ENCODE peak calls at places on chromosome 4, in five cellular contexts. One of them, this sample, is unnamed.

GRCh38 chr4:11397146-11397545 is 31.5 kb downstream of the HS3ST1 start:
- DNase-seq in spleen: no peak
- DNase-seq in choroid plexus epithelial cell: no peak
- DNase-seq in GM20000: no peak
- DNase-seq in fibroblast of pulmonary artery: no peak
- DNase-seq in this sample: peak; percentile 39

GRCh38 chr4:150158041-150158440 is 79.8 kb downstream of the DCLK2 start:
- DNase-seq in spleen: no peak
- DNase-seq in choroid plexus epithelial cell: no peak
- DNase-seq in GM20000: no peak
- DNase-seq in fibroblast of pulmonary artery: no peak
- DNase-seq in this sample: no peak

GRCh38 chr4:107579099-107579498 is 140.9 kb downstream of the PAPSS1 start:
- DNase-seq in spleen: no peak
- DNase-seq in choroid plexus epithelial cell: no peak
- DNase-seq in GM20000: no peak
- DNase-seq in fibroblast of pulmonary artery: no peak
- DNase-seq in this sample: no peak

GRCh38 chr4:25863347-25863784 is 578 bp upstream of the SEL1L3 start:
- DNase-seq in spleen: peak; percentile 85
- DNase-seq in choroid plexus epithelial cell: no peak
- DNase-seq in GM20000: peak; percentile 53
- DNase-seq in fibroblast of pulmonary artery: no peak
- DNase-seq in this sample: no peak

GRCh38 chr4:137956256-137956655 is 285.9 kb downstream of the SLC7A11 start:
- DNase-seq in spleen: no peak
- DNase-seq in choroid plexus epithelial cell: peak; percentile 36
- DNase-seq in GM20000: no peak
- DNase-seq in fibroblast of pulmonary artery: peak; percentile 41
- DNase-seq in this sample: no peak

GRCh38 chr4:168923526-168924194 is 86.4 kb downstream of the CBR4 start:
- DNase-seq in spleen: no peak
- DNase-seq in choroid plexus epithelial cell: peak; percentile 92
- DNase-seq in GM20000: peak; percentile 62
- DNase-seq in fibroblast of pulmonary artery: peak; percentile 91
- DNase-seq in this sample: peak; percentile 68

GRCh38 chr4:120924931-120925330 is 2.4 kb upstream of the PRDM5 start:
- DNase-seq in spleen: no peak
- DNase-seq in choroid plexus epithelial cell: no peak
- DNase-seq in GM20000: no peak
- DNase-seq in fibroblast of pulmonary artery: no peak
- DNase-seq in this sample: no peak

GRCh38 chr4:132488555-132488954 is 660.5 kb upstream of the PCDH10 start:
- DNase-seq in spleen: no peak
- DNase-seq in choroid plexus epithelial cell: no peak
- DNase-seq in GM20000: no peak
- DNase-seq in fibroblast of pulmonary artery: no peak
- DNase-seq in this sample: no peak

GRCh38 chr4:6342530-6343293 is 73.1 kb downstream of the WFS1 start:
- DNase-seq in spleen: peak; percentile 30
- DNase-seq in choroid plexus epithelial cell: peak; percentile 17
- DNase-seq in GM20000: no peak
- DNase-seq in fibroblast of pulmonary artery: peak; percentile 35
- DNase-seq in this sample: peak; percentile 87

GRCh38 chr4:163385466-163385865 is 41.8 kb downstream of the NPY5R start:
- DNase-seq in spleen: no peak
- DNase-seq in choroid plexus epithelial cell: no peak
- DNase-seq in GM20000: no peak
- DNase-seq in fibroblast of pulmonary artery: no peak
- DNase-seq in this sample: peak; percentile 24

GRCh38 chr4:13516315-13516860 is 27.9 kb downstream of the NKX3-2 start:
- DNase-seq in spleen: no peak
- DNase-seq in choroid plexus epithelial cell: no peak
- DNase-seq in GM20000: no peak
- DNase-seq in fibroblast of pulmonary artery: no peak
- DNase-seq in this sample: no peak

GRCh38 chr4:117965608-117966007 is 68.7 kb upstream of the NDST3 start:
- DNase-seq in spleen: no peak
- DNase-seq in choroid plexus epithelial cell: no peak
- DNase-seq in GM20000: no peak
- DNase-seq in fibroblast of pulmonary artery: no peak
- DNase-seq in this sample: no peak

GRCh38 chr4:92198711-92199110 is 105.1 kb upstream of the GRID2 start:
- DNase-seq in spleen: no peak
- DNase-seq in choroid plexus epithelial cell: peak; percentile 67
- DNase-seq in GM20000: no peak
- DNase-seq in fibroblast of pulmonary artery: peak; percentile 60
- DNase-seq in this sample: no peak

GRCh38 chr4:189802884-189803283 is 137.8 kb upstream of the FRG1 start:
- DNase-seq in spleen: no peak
- DNase-seq in choroid plexus epithelial cell: no peak
- DNase-seq in GM20000: no peak
- DNase-seq in fibroblast of pulmonary artery: no peak
- DNase-seq in this sample: no peak
- TF ChIP-seq CTCF in spleen: no peak
- TF ChIP-seq CTCF in choroid plexus epithelial cell: no peak
- TF ChIP-seq CTCF in GM20000: no peak
- TF ChIP-seq CTCF in fibroblast of pulmonary artery: no peak
- TF ChIP-seq CTCF in this sample: no peak

GRCh38 chr4:123121241-123121907 is 199.0 kb upstream of the NUDT6 start:
- DNase-seq in spleen: no peak
- DNase-seq in choroid plexus epithelial cell: peak; percentile 60
- DNase-seq in GM20000: no peak
- DNase-seq in fibroblast of pulmonary artery: peak; percentile 12
- DNase-seq in this sample: no peak

GRCh38 chr4:123125477-123125876 is 203.1 kb upstream of the NUDT6 start:
- DNase-seq in spleen: no peak
- DNase-seq in choroid plexus epithelial cell: no peak
- DNase-seq in GM20000: no peak
- DNase-seq in fibroblast of pulmonary artery: no peak
- DNase-seq in this sample: no peak

GRCh38 chr4:123127865-123128264 is 205.5 kb upstream of the NUDT6 start:
- DNase-seq in spleen: no peak
- DNase-seq in choroid plexus epithelial cell: peak; percentile 32
- DNase-seq in GM20000: no peak
- DNase-seq in fibroblast of pulmonary artery: peak; percentile 36
- DNase-seq in this sample: no peak

GRCh38 chr4:123127218-123127617 is 204.8 kb upstream of the NUDT6 start:
- DNase-seq in spleen: no peak
- DNase-seq in choroid plexus epithelial cell: peak; percentile 67
- DNase-seq in GM20000: no peak
- DNase-seq in fibroblast of pulmonary artery: peak; percentile 78
- DNase-seq in this sample: no peak
- TF ChIP-seq CTCF in spleen: no peak
- TF ChIP-seq CTCF in choroid plexus epithelial cell: peak; percentile 44
- TF ChIP-seq CTCF in GM20000: no peak
- TF ChIP-seq CTCF in fibroblast of pulmonary artery: peak; percentile 28
- TF ChIP-seq CTCF in this sample: no peak

DNA sequence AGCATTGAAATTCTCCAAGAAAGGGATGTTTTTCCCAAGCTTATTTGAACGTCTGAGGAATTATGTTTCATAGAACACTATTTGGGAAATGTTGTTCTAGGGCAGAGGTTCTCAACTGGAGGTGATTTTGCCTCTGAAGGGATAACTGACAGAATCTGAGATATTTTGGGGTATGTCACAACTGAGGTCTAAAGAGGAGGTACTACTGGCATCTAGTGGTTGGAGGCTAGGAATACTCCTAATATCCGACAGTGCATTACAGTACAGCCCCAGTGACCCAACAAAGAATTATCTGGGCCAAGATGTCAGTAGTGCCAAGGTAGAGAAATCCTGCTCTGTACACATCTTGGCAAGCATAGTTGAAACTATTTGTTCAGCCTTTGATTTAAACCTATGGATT is 6.4 kb downstream of the HSPA4L start:
- DNase-seq in spleen: no peak
- DNase-seq in choroid plexus epithelial cell: peak; percentile 9
- DNase-seq in GM20000: no peak
- DNase-seq in fibroblast of pulmonary artery: peak; percentile 4
- DNase-seq in this sample: no peak
- TF ChIP-seq CTCF in spleen: no peak
- TF ChIP-seq CTCF in choroid plexus epithelial cell: peak; percentile 41
- TF ChIP-seq CTCF in GM20000: no peak
- TF ChIP-seq CTCF in fibroblast of pulmonary artery: peak; percentile 16
- TF ChIP-seq CTCF in this sample: no peak

GRCh38 chr4:76175336-76175735 is 27.1 kb upstream of the NUP54 start:
- DNase-seq in spleen: no peak
- DNase-seq in choroid plexus epithelial cell: no peak
- DNase-seq in GM20000: no peak
- DNase-seq in fibroblast of pulmonary artery: no peak
- DNase-seq in this sample: no peak

GRCh38 chr4:76177709-76178108 is 29.5 kb upstream of the NUP54 start:
- DNase-seq in spleen: no peak
- DNase-seq in choroid plexus epithelial cell: no peak
- DNase-seq in GM20000: no peak
- DNase-seq in fibroblast of pulmonary artery: peak; percentile 25
- DNase-seq in this sample: no peak

GRCh38 chr4:76182463-76182862 is 31.2 kb downstream of the SCARB2 start:
- DNase-seq in spleen: no peak
- DNase-seq in choroid plexus epithelial cell: no peak
- DNase-seq in GM20000: no peak
- DNase-seq in fibroblast of pulmonary artery: no peak
- DNase-seq in this sample: no peak

GRCh38 chr4:76178296-76178695 is 30.1 kb upstream of the NUP54 start:
- DNase-seq in spleen: no peak
- DNase-seq in choroid plexus epithelial cell: peak; percentile 60
- DNase-seq in GM20000: no peak
- DNase-seq in fibroblast of pulmonary artery: peak; percentile 52
- DNase-seq in this sample: no peak

DNA sequence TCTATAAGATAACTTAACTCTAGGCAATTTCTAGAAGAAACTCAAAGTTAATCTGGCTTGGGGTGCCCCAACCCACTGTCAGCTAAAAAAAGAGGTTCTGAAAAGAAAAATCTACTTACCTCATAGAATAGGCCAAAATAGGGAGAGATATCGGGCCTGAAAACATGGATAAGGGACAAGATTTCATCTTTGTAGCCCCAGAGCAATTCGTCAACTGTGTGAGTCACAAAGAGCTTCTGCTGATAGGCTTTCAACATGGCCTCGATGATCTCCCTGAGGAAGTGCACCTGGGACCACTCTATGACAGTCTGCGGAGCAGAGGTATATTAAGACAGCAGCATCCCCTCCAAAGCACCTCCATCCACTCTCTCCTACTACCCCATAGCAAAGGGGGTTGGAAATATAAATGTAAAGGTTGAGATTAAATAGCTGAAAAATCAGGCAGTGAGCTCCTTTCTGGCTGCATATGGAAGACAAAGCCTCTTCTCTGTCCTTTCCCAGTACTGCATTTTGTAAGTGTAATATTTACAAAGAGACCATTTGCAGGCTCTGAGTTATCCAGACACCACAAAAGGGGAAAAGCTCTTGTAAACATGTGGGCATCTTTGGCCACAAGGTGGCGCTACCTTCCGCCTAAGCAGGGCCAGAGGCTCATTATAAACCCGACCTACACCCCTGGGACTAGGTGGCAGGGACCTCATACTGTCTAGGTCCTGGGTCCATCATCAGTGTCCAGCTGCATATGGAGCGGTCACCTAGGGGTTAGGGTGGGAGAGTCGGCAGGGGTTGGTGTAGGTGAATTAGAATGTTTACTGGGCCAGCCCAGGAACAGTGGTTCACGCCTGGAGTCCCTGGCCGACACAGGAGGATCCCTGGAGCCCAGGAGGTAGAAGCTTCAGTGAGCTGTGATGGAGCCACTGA is 31.5 kb upstream of the NUP54 start:
- DNase-seq in spleen: peak; percentile 94
- DNase-seq in choroid plexus epithelial cell: peak; percentile 90
- DNase-seq in GM20000: peak; percentile 74
- DNase-seq in fibroblast of pulmonary artery: peak; percentile 90
- DNase-seq in this sample: peak; percentile 94
- TF ChIP-seq CTCF in spleen: peak; percentile 87
- TF ChIP-seq CTCF in choroid plexus epithelial cell: peak; percentile 98
- TF ChIP-seq CTCF in GM20000: peak; percentile 72
- TF ChIP-seq CTCF in fibroblast of pulmonary artery: peak; percentile 94
- TF ChIP-seq CTCF in this sample: peak; percentile 96

DNA sequence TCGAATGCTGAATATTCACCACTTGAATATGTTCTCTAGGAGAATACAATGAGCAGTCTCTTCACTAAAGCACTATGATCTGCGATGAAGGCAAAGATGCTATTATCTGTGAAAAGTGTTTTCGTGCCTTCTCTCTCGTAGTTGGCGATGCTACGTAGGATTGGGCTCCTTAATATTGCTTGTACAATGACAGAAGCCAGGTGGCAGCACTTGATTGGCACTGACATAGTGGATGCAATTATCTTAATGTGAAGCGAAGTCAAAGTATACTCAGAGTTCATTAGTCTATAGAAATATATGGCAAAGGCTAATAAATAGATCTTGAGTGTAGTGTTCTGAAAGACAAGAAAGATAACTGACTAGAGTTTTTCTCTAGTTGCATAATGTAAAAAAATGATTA is 1135.7 kb upstream of the AGA start:
- DNase-seq in spleen: no peak
- DNase-seq in choroid plexus epithelial cell: no peak
- DNase-seq in GM20000: no peak
- DNase-seq in fibroblast of pulmonary artery: no peak
- DNase-seq in this sample: no peak
- TF ChIP-seq CTCF in spleen: no peak
- TF ChIP-seq CTCF in choroid plexus epithelial cell: no peak
- TF ChIP-seq CTCF in GM20000: no peak
- TF ChIP-seq CTCF in fibroblast of pulmonary artery: no peak
- TF ChIP-seq CTCF in this sample: no peak

DNA sequence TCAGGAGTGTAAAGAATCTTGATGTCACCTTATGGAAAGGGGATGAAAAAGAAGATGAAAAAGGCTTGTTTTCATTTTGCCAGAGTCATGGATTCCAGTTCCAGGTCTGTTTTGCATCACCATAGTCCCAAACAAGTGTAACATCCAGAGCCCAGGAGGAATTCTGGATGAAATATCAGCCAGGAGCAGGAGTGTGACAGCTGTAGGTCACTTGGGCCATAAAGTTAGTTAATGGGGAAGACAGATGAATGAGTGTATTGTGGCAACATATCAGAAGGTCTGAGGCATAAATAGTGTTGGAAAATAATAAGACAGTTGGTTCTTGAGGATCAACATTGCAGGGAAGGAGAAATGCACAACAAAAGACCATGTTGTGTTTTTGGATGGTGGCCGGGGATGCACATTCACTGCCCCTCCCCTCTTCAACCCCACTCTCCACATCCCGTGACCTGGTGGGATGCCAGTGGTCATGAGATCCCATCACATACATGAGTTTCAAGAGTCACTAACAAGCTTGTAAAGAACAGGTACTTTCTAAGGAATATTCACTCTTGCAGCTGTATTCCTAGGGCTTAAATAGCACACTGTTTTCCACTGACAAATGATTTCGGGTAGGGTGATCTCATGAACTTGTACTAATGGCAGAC is 83.1 kb upstream of the IGFBP7 start:
- DNase-seq in spleen: no peak
- DNase-seq in choroid plexus epithelial cell: no peak
- DNase-seq in GM20000: no peak
- DNase-seq in fibroblast of pulmonary artery: no peak
- DNase-seq in this sample: no peak
- TF ChIP-seq CTCF in spleen: no peak
- TF ChIP-seq CTCF in choroid plexus epithelial cell: no peak
- TF ChIP-seq CTCF in GM20000: no peak
- TF ChIP-seq CTCF in fibroblast of pulmonary artery: no peak
- TF ChIP-seq CTCF in this sample: no peak

GRCh38 chr4:95362906-95363578 is 185.7 kb downstream of the UNC5C start:
- DNase-seq in spleen: no peak
- DNase-seq in choroid plexus epithelial cell: peak; percentile 43
- DNase-seq in GM20000: no peak
- DNase-seq in fibroblast of pulmonary artery: peak; percentile 46
- DNase-seq in this sample: no peak
- TF ChIP-seq CTCF in spleen: no peak
- TF ChIP-seq CTCF in choroid plexus epithelial cell: peak; percentile 42
- TF ChIP-seq CTCF in GM20000: no peak
- TF ChIP-seq CTCF in fibroblast of pulmonary artery: peak; percentile 37
- TF ChIP-seq CTCF in this sample: peak; percentile 11

This sample was measured in adrenal gland.